ENCODE peak calls at places on chromosome 22, in six cellular contexts. G is GM12878, X is A549, Z is endothelial cell of umbilical vein, U is K562, B is HepG2. N is an unnamed sample.

GRCh38 chr22:46081036-46081830 is 69.1 kb upstream of the PPARA start:
- DNase-seq in X (no peak), Z (no peak), B (no peak), G (no peak), U (no peak), N (no peak)

GRCh38 chr22:49198705-49199084 is 629.0 kb downstream of the BRD1 start:
- DNase-seq in G (no peak), B (no peak), Z (no peak), U (no peak), X (no peak), N (no peak)

GRCh38 chr22:22110548-22111266 is 128.1 kb upstream of the TOP3B start:
- DNase-seq in X (peak), Z (peak), G (peak), B (no peak), U (peak), N (peak)

GRCh38 chr22:46127556-46127955 is 22.8 kb upstream of the PPARA start:
- DNase-seq in Z (no peak), X (no peak), U (no peak), B (no peak), G (no peak), N (no peak)

GRCh38 chr22:42584364-42584940 is 30.2 kb downstream of the POLDIP3 start:
- DNase-seq in B (no peak), U (no peak), G (no peak), X (no peak), Z (no peak), N (no peak)

GRCh38 chr22:45710469-45710868 is 38.8 kb downstream of the ATXN10 start:
- DNase-seq in Z (no peak), G (no peak), U (no peak), B (no peak), X (no peak), N (no peak)

GRCh38 chr22:45887202-45888131 is 89.5 kb downstream of the WNT7B start:
- DNase-seq in U (no peak), Z (no peak), G (no peak), B (no peak), X (no peak), N (no peak)

GRCh38 chr22:42171417-42171816 is 40.8 kb upstream of the CYP2D6 start:
- DNase-seq in B (no peak), U (no peak), G (no peak), Z (no peak), X (no peak), N (no peak)

GRCh38 chr22:48942698-48943566 is 884.7 kb downstream of the BRD1 start:
- DNase-seq in B (no peak), Z (no peak), X (no peak), U (no peak), G (no peak), N (no peak)

GRCh38 chr22:41831828-41832552 is 915 bp upstream of the SREBF2 start:
- DNase-seq in U (no peak), X (no peak), Z (no peak), G (no peak), B (no peak), N (peak)

GRCh38 chr22:21641417-21641794 is 696 bp upstream of the SDF2L1 start:
- DNase-seq in B (peak), Z (peak), G (no peak), U (peak), X (peak), N (peak)

GRCh38 chr22:46432164-46433068 is 96.9 kb downstream of the TRMU start:
- DNase-seq in B (no peak), U (no peak), G (no peak), Z (no peak), X (no peak), N (no peak)

GRCh38 chr22:33329398-33329797 is 271.2 kb upstream of the SYN3 start:
- DNase-seq in B (peak), Z (no peak), G (no peak), U (no peak), X (no peak), N (no peak)

GRCh38 chr22:20589614-20590476 is 82.4 kb downstream of the MED15 start:
- DNase-seq in G (no peak), X (no peak), Z (no peak), U (no peak), B (no peak), N (no peak)

GRCh38 chr22:46734830-46735453 is 3.1 kb downstream of the CERK start:
- DNase-seq in Z (peak), U (no peak), X (no peak), G (peak), B (no peak), N (peak)

GRCh38 chr22:42920101-42920820 is 63.2 kb upstream of the ARFGAP3 start:
- DNase-seq in Z (no peak), G (no peak), X (no peak), U (no peak), B (no peak), N (no peak)

GRCh38 chr22:32389685-32390084 is 22.4 kb downstream of the RTCB start:
- DNase-seq in Z (peak), G (no peak), B (no peak), U (no peak), X (no peak), N (peak)

GRCh38 chr22:50531546-50532352 is 1.9 kb upstream of the TYMP start:
- DNase-seq in X (no peak), G (no peak), B (no peak), U (no peak), Z (peak), N (peak)

GRCh38 chr22:33717694-33718396 is 202.4 kb downstream of the LARGE1 start:
- DNase-seq in X (no peak), Z (no peak), B (no peak), U (no peak), G (no peak), N (no peak)

GRCh38 chr22:50576806-50577696 is 1.2 kb downstream of the CPT1B start:
- DNase-seq in B (no peak), G (no peak), U (no peak), X (no peak), Z (no peak), N (no peak)

GRCh38 chr22:40898850-40899357 is 37.0 kb upstream of the DNAJB7 start:
- DNase-seq in B (peak), G (peak), X (peak), U (peak), Z (peak), N (peak)

GRCh38 chr22:41844513-41844912 is 11.6 kb downstream of the SREBF2 start:
- DNase-seq in B (no peak), G (no peak), U (no peak), Z (no peak), X (no peak), N (no peak)

GRCh38 chr22:34045311-34045710 is 125.0 kb upstream of the LARGE1 start:
- DNase-seq in B (no peak), G (no peak), U (no peak), X (no peak), Z (no peak), N (no peak)

GRCh38 chr22:48434156-48434867 is 1393.4 kb downstream of the BRD1 start:
- DNase-seq in Z (no peak), G (no peak), U (no peak), B (no peak), X (no peak), N (no peak)

GRCh38 chr22:47373648-47374272 is 611.3 kb downstream of the TBC1D22A start:
- DNase-seq in Z (no peak), B (no peak), U (no peak), G (no peak), X (no peak), N (no peak)

GRCh38 chr22:26849575-26849974 is 192.2 kb downstream of the MIAT start:
- DNase-seq in Z (no peak), U (no peak), X (no peak), B (no peak), G (no peak), N (no peak)

GRCh38 chr22:45242778-45243191 is 2.1 kb upstream of the KIAA0930 start:
- DNase-seq in G (no peak), B (peak), X (no peak), U (no peak), Z (peak), N (peak)

GRCh38 chr22:50252081-50253045 is 1.3 kb upstream of the HDAC10 start:
- DNase-seq in X (no peak), U (no peak), B (peak), G (no peak), Z (peak), N (peak)

GRCh38 chr22:29689872-29690213 is 30.0 kb upstream of the CABP7 start:
- DNase-seq in U (no peak), B (peak), Z (peak), X (no peak), G (no peak), N (peak)
- TF ChIP-seq MYC in U (no peak), B (no peak), Z (no peak), X (no peak), G (no peak), N (no peak)

GRCh38 chr22:39097098-39098020 is at the start of gene APOBEC3H:
- DNase-seq in B (no peak), Z (no peak), U (no peak), G (no peak), X (no peak), N (peak)

GRCh38 chr22:39098576-39098975 is 1.5 kb downstream of the APOBEC3H start:
- DNase-seq in G (no peak), U (no peak), Z (no peak), X (no peak), B (no peak), N (no peak)

GRCh38 chr22:39094717-39095389 is 2.2 kb upstream of the APOBEC3H start:
- DNase-seq in X (no peak), B (no peak), G (no peak), Z (no peak), U (no peak), N (no peak)

GRCh38 chr22:39095971-39096370 is 1.1 kb upstream of the APOBEC3H start:
- DNase-seq in G (no peak), Z (no peak), U (no peak), X (no peak), B (no peak), N (no peak)

DNA sequence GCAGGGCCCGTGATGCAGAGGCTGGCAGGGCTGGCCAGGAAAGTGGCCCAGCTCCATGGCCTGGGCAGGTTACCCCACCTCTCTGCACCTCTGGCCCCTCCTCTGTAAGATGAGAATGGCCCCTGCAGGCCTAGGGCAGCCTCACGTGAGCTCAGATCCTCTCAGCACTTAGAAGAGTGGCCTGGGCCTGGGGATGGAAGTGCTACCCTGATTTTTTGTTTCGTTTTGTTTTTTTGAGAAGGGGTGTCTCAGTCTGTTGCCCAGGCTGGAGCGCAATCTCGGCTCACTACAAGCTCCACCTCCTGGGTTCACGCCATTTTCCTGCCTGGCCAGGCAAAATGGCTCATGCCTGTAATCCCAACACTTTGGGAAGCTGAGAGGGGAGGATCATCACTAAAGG is 982 bp downstream of the APOBEC3H start:
- DNase-seq in B (no peak), Z (no peak), G (peak), U (no peak), X (no peak), N (no peak)
- TF ChIP-seq MYC in B (no peak), Z (no peak), G (no peak), U (no peak), X (no peak), N (no peak)

DNA sequence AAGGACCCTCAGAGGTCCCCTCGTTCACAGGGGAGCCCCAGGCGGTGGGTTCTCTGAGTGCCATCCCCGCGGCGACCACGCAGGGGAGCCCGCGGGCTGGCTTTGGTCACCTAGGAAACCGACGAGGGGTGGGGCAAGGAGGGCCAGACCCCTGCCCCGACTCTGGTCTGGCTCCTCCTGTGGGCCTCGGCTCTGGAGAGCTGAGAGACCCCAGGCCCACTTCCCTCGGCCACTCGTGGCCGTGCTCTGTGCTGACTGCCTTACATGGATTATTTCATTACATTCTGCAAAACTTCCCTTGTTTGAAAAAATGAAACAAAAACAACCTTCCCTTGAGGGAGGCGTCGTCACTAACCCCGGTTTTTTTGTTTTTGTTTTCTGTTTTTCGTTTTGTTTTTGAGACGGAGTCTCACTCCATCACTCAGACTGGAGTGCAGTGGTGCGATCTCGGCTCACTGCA is 15.2 kb upstream of the CYTH4 start:
- DNase-seq in X (peak), U (peak), B (no peak), G (no peak), Z (peak), N (peak)
- TF ChIP-seq MYC in X (no peak), U (no peak), B (no peak), G (no peak), Z (no peak), N (no peak)

DNA sequence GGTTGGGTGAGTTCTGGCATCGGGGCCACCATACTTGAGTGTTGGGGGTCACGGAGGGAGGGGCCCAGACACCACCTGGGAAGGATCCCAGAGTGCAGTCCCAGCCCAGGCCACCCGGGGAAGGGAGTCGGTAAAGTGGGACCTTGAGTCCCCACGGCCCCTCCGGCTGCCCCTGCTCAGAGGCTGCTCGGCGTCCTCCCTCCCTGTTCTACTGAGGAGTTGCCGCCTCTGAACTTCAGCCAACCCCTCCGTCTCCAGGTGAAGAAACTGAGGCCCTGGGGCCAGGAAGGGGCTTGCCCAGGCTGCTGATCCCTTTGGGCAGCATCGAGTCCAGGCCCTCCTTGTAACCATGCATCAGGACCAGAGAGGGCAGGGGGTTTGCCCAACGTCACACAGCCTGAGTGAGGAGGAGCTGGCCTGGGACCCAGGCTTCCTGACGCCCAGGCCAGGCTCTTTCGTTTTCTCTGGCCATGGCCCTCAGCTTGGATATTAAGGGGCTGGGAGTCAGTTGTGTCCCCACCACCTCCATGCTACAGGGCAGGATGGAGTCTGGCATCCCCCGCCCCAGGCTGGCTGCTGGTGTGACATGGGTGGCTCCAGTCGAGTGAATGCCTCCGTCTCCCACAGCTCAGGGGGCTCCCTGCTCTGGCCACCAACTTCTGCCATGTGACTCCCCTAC is 1.3 kb downstream of the PARVG start:
- DNase-seq in X (no peak), Z (no peak), G (no peak), U (peak), B (no peak), N (peak)
- TF ChIP-seq MYC in X (no peak), Z (no peak), G (no peak), U (no peak), B (no peak), N (no peak)

GRCh38 chr22:23803001-23803819 is 16.4 kb downstream of the SMARCB1 start:
- DNase-seq in B (no peak), G (no peak), Z (no peak), U (no peak), X (no peak), N (no peak)

GRCh38 chr22:23804781-23805291 is 18.1 kb downstream of the SMARCB1 start:
- DNase-seq in U (no peak), G (no peak), Z (no peak), B (no peak), X (no peak), N (no peak)

GRCh38 chr22:23801886-23802377 is 15.2 kb downstream of the SMARCB1 start:
- DNase-seq in U (no peak), X (no peak), Z (no peak), G (no peak), B (no peak), N (no peak)

GRCh38 chr22:23800297-23801237 is 13.8 kb downstream of the SMARCB1 start:
- DNase-seq in U (no peak), B (no peak), G (peak), X (no peak), Z (no peak), N (no peak)

GRCh38 chr22:23801238-23801821 is 14.6 kb downstream of the SMARCB1 start:
- DNase-seq in G (no peak), X (no peak), Z (no peak), U (no peak), B (no peak), N (no peak)
- TF ChIP-seq MYC in G (no peak), X (no peak), Z (no peak), U (no peak), B (no peak), N (no peak)

GRCh38 chr22:17130199-17130598 is 9.0 kb upstream of the TMEM121B start:
- DNase-seq in Z (no peak), U (no peak), X (no peak), G (no peak), B (no peak), N (no peak)

GRCh38 chr22:17133137-17133536 is 12.0 kb upstream of the TMEM121B start:
- DNase-seq in U (no peak), B (no peak), Z (no peak), G (no peak), X (no peak), N (no peak)

GRCh38 chr22:17132112-17132511 is 11.0 kb upstream of the TMEM121B start:
- DNase-seq in B (no peak), Z (no peak), X (no peak), U (no peak), G (no peak), N (no peak)

GRCh38 chr22:17135153-17135760 is 14.1 kb upstream of the TMEM121B start:
- DNase-seq in U (no peak), X (no peak), B (no peak), G (no peak), Z (no peak), N (no peak)

GRCh38 chr22:17131686-17132085 is 10.5 kb upstream of the TMEM121B start:
- DNase-seq in G (no peak), U (no peak), Z (no peak), B (no peak), X (no peak), N (no peak)
- TF ChIP-seq MYC in G (no peak), U (no peak), Z (no peak), B (no peak), X (no peak), N (no peak)

GRCh38 chr22:27959335-27960090 is 40.5 kb upstream of the PITPNB start:
- DNase-seq in G (no peak), X (no peak), Z (peak), U (no peak), B (no peak), N (no peak)
- TF ChIP-seq MYC in G (no peak), X (no peak), Z (no peak), U (no peak), B (no peak), N (no peak)

GRCh38 chr22:39349506-39349966 is 255 bp upstream of the SYNGR1 start:
- DNase-seq in X (peak), G (no peak), B (no peak), Z (no peak), U (peak), N (no peak)
- TF ChIP-seq MYC in X (no peak), G (no peak), B (no peak), Z (no peak), U (peak), N (no peak)

GRCh38 chr22:39120983-39121382 is 23.9 kb downstream of the APOBEC3H start:
- DNase-seq in G (no peak), B (no peak), Z (no peak), X (no peak), U (no peak), N (no peak)

GRCh38 chr22:39114157-39114511 is 17.1 kb downstream of the APOBEC3H start:
- DNase-seq in G (no peak), B (no peak), Z (no peak), X (no peak), U (peak), N (no peak)

GRCh38 chr22:39117585-39118191 is 20.6 kb downstream of the APOBEC3H start:
- DNase-seq in X (peak), Z (peak), B (peak), G (peak), U (peak), N (peak)

GRCh38 chr22:39115570-39115969 is 18.5 kb downstream of the APOBEC3H start:
- DNase-seq in B (no peak), X (no peak), Z (no peak), U (no peak), G (no peak), N (no peak)

DNA sequence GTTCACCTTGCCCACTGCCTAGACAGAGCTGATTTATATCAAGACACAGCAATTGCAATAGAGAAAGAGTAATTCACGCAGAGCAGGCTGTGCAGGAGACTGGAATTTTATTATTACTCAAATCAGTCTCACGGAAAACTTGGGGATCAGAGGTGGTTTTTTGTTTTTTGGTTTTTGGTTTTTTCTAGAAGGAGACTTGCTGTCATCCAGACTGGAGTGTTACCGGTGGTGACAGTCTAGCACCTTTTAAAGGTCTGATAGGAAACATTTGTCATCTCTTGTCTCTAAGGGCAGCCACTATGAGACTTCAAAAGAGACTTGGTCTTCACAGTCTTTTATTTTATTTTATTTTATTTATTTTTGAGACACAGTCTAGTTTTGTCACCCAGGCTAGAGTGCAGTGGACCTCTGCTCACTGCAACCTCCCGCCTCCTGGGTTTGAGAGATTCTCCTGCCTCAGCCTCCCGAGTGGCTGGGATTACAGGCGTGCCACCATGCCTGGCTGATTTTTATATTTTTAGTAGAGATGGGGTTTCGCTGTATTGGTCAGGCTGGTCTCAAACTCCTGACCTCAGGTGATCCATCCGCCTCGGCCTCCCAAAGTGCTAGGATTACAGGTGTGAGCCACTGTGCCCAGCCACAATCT is 19.1 kb downstream of the APOBEC3H start:
- DNase-seq in X (no peak), Z (no peak), B (no peak), U (no peak), G (no peak), N (no peak)
- TF ChIP-seq MYC in X (no peak), Z (no peak), B (no peak), U (no peak), G (no peak), N (no peak)

GRCh38 chr22:30649430-30650007 is 13.9 kb downstream of the SLC35E4 start:
- DNase-seq in Z (peak), B (no peak), G (no peak), X (no peak), U (peak), N (peak)
- TF ChIP-seq MYC in Z (no peak), B (no peak), G (no peak), X (no peak), U (no peak), N (no peak)